ENCODE peak calls at places on chromosomes 6 and 20, in seven cellular contexts. B is NCI-H1105; Q is stimulated activated CD4-positive, alpha-beta T cell treated with anti-CD3 and anti-CD28 coated beads, Interleukin-4, amount 100 ng/mL, for 24 hours; R is HFFc6; D is NB4; L is NCI-H510A; J is amygdala. U is an unnamed sample.
A peak's percentile ranks its signal among the peaks of the same experiment; 100 is the strongest.

GRCh38 chr20:58691773-58692578 is 624 bp upstream of the NPEPL1 start:
- DNase-seq in D (peak; percentile 96), B (no peak), J (no peak), L (no peak), Q (peak; percentile 3), R (no peak), U (no peak)

GRCh38 chr6:21386744-21387143 is 206.8 kb upstream of the SOX4 start:
- DNase-seq in B (no peak), Q (no peak), L (no peak), R (no peak), J (no peak), D (peak; percentile 43), U (no peak)

GRCh38 chr6:105432797-105433196 is 29.9 kb upstream of the PREP start:
- DNase-seq in B (no peak), J (no peak), L (no peak), Q (no peak), R (peak; percentile 83), D (no peak), U (no peak)

GRCh38 chr6:45681860-45682488 is 304.2 kb upstream of the SUPT3H start:
- DNase-seq in Q (peak; percentile 56), R (peak; percentile 47), L (no peak), J (no peak), B (no peak), D (peak; percentile 88), U (no peak)

GRCh38 chr20:17615645-17616479 is 46.0 kb downstream of the DSTN start:
- DNase-seq in Q (no peak), B (no peak), R (no peak), J (no peak), L (peak; percentile 61), D (peak; percentile 83), U (no peak)

GRCh38 chr6:17865798-17866725 is 121.4 kb downstream of the KIF13A start:
- DNase-seq in R (peak; percentile 98), Q (no peak), L (no peak), B (no peak), J (no peak), D (no peak), U (no peak)

GRCh38 chr20:10430000-10430466 is 4.0 kb downstream of the MKKS start:
- DNase-seq in R (no peak), D (no peak), B (no peak), L (no peak), J (no peak), Q (no peak), U (no peak)

GRCh38 chr20:44079968-44080560 is 106.9 kb downstream of the JPH2 start:
- DNase-seq in B (no peak), D (no peak), J (no peak), L (no peak), R (no peak), Q (no peak), U (no peak)

GRCh38 chr6:161152904-161153662 is 120.8 kb downstream of the AGPAT4 start:
- DNase-seq in J (no peak), R (no peak), D (peak; percentile 21), L (no peak), Q (no peak), B (no peak), U (no peak)

GRCh38 chr6:89413006-89413400 is 930 bp upstream of the RRAGD start:
- DNase-seq in R (no peak), Q (no peak), D (no peak), B (no peak), L (no peak), J (no peak), U (no peak)

GRCh38 chr6:82331031-82331773 is 32.4 kb upstream of the TPBG start:
- DNase-seq in L (no peak), Q (no peak), R (peak; percentile 72), B (no peak), J (no peak), D (peak; percentile 7), U (no peak)

GRCh38 chr6:145086197-145086596 is 649.1 kb downstream of the EPM2A start:
- DNase-seq in L (no peak), B (peak; percentile 37), R (no peak), Q (no peak), J (no peak), D (peak; percentile 68), U (no peak)

U was measured in DMS79.